ENCODE peak calls at places on chromosome 9, in six cellular contexts. A, J, M, U, R and H are unnamed samples.

GRCh38 chr9:122991370-122991830 is 42.1 kb upstream of the GPR21 start:
- DNase-seq in R (peak; percentile 14), A (peak; percentile 39), M (peak; percentile 90), J (no peak), U (peak; percentile 27), H (no peak)

GRCh38 chr9:136668983-136669790 is 6.5 kb downstream of the EGFL7 start:
- DNase-seq in U (no peak), A (no peak), M (no peak), R (no peak), J (no peak), H (no peak)

GRCh38 chr9:100437860-100438805 is 11.2 kb downstream of the MSANTD3 start:
- DNase-seq in J (no peak), A (peak; percentile 63), U (peak; percentile 65), M (peak; percentile 51), R (peak; percentile 50), H (peak; percentile 9)

GRCh38 chr9:113502427-113503008 is 39.0 kb downstream of the RGS3 start:
- DNase-seq in U (no peak), R (no peak), J (no peak), A (no peak), M (no peak), H (no peak)

GRCh38 chr9:114281421-114282103 is 41.3 kb upstream of the ORM1 start:
- DNase-seq in A (no peak), R (no peak), U (no peak), M (no peak), J (no peak), H (no peak)

GRCh38 chr9:108271646-108272349 is 584.0 kb downstream of the ACTL7B start:
- DNase-seq in U (no peak), A (no peak), J (no peak), M (peak; percentile 75), R (peak; percentile 98), H (no peak)

GRCh38 chr9:133643978-133644760 is 8.0 kb downstream of the DBH start:
- DNase-seq in R (no peak), A (no peak), J (no peak), M (no peak), U (no peak), H (no peak)

GRCh38 chr9:134736791-134737489 is 95.3 kb downstream of the COL5A1 start:
- DNase-seq in U (no peak), A (no peak), J (no peak), R (no peak), M (no peak), H (no peak)

GRCh38 chr9:74499111-74499601 is 2.0 kb downstream of the RORB start:
- DNase-seq in M (peak; percentile 19), U (no peak), J (no peak), R (no peak), A (no peak), H (no peak)

GRCh38 chr9:93648836-93649235 is 72.5 kb downstream of the PHF2 start:
- DNase-seq in U (peak; percentile 11), R (no peak), J (no peak), A (no peak), M (no peak), H (no peak)

GRCh38 chr9:95834281-95834907 is 41.1 kb upstream of the ERCC6L2 start:
- DNase-seq in A (no peak), M (peak; percentile 79), J (no peak), U (no peak), R (no peak), H (no peak)

GRCh38 chr9:118963674-118964073 is 405.6 kb downstream of the BRINP1 start:
- DNase-seq in A (no peak), M (no peak), R (no peak), J (no peak), U (no peak), H (no peak)

GRCh38 chr9:124770359-124771020 is 621 bp downstream of the NR6A1 start:
- DNase-seq in U (no peak), M (no peak), R (no peak), A (peak; percentile 36), J (no peak), H (no peak)

GRCh38 chr9:130699047-130699446 is 5.5 kb downstream of the EXOSC2 start:
- DNase-seq in U (no peak), A (no peak), M (no peak), J (no peak), R (no peak), H (no peak)

GRCh38 chr9:85212209-85212608 is 529.5 kb downstream of the AGTPBP1 start:
- DNase-seq in R (no peak), J (no peak), M (peak; percentile 91), U (no peak), A (no peak), H (no peak)

GRCh38 chr9:35650341-35651158 is at the start of gene SIT1:
- DNase-seq in U (peak; percentile 48), R (no peak), A (peak; percentile 50), M (no peak), J (no peak), H (no peak)

GRCh38 chr9:77163889-77164288 is 13.4 kb upstream of the VPS13A start:
- DNase-seq in M (peak; percentile 20), R (no peak), A (no peak), J (no peak), U (no peak), H (no peak)

GRCh38 chr9:31272456-31273295 is 1111.8 kb upstream of the ACO1 start:
- DNase-seq in R (no peak), U (no peak), A (no peak), J (no peak), M (no peak), H (no peak)

GRCh38 chr9:18798106-18798505 is 234.9 kb downstream of the SAXO1 start:
- DNase-seq in U (no peak), A (no peak), R (no peak), M (no peak), J (no peak), H (no peak)

GRCh38 chr9:137217276-137218211 is 4.5 kb downstream of the RNF208 start:
- DNase-seq in U (no peak), M (no peak), A (no peak), R (peak; percentile 64), J (no peak), H (no peak)

GRCh38 chr9:137682431-137682991 is 63.7 kb downstream of the EHMT1 start:
- DNase-seq in M (no peak), R (no peak), A (no peak), J (no peak), U (no peak), H (no peak)

GRCh38 chr9:112487008-112487798 is 576 bp downstream of the KIAA1958 start:
- DNase-seq in J (no peak), U (peak; percentile 48), A (peak; percentile 54), R (peak; percentile 37), M (peak; percentile 42), H (no peak)

GRCh38 chr9:116331241-116331640 is 177.7 kb downstream of the PAPPA start:
- DNase-seq in U (no peak), R (no peak), J (no peak), M (no peak), A (no peak), H (no peak)

GRCh38 chr9:89996106-89996505 is 391.3 kb downstream of the GADD45G start:
- DNase-seq in U (no peak), R (no peak), J (no peak), M (no peak), A (no peak), H (no peak)

GRCh38 chr9:70998962-70999361 is 122.5 kb downstream of the TRPM3 start:
- DNase-seq in U (no peak), A (no peak), M (no peak), J (no peak), R (no peak), H (no peak)

GRCh38 chr9:37413311-37413710 is 9.2 kb upstream of the GRHPR start:
- DNase-seq in R (no peak), A (no peak), J (no peak), M (no peak), U (no peak), H (no peak)

GRCh38 chr9:105887679-105888078 is 193.3 kb downstream of the TMEM38B start:
- DNase-seq in U (no peak), M (no peak), J (no peak), A (no peak), R (peak; percentile 2), H (no peak)

GRCh38 chr9:95729669-95730368 is 145.7 kb upstream of the ERCC6L2 start:
- DNase-seq in A (no peak), M (no peak), R (no peak), U (no peak), J (no peak), H (no peak)

GRCh38 chr9:109117856-109118801 is 1.6 kb downstream of the TMEM245 start:
- DNase-seq in J (no peak), U (peak; percentile 72), M (peak; percentile 83), A (peak; percentile 5), R (no peak), H (peak; percentile 44)

GRCh38 chr9:127778280-127779135 is at the start of gene SH2D3C:
- DNase-seq in M (no peak), R (no peak), J (no peak), A (peak; percentile 67), U (peak; percentile 65), H (no peak)